ENCODE peak calls at places on chromosomes 4 and X, in eight cellular contexts. One of them, this sample, is unnamed. For H3K27me3, the result is how much of the 10 kb centered on the place peaks cover.

GRCh38 chrX:151935358-151935757 is 22.7 kb downstream of the MAGEA4 start:
- DNase-seq in tibial artery: no peak
- DNase-seq in effector memory CD4-positive, alpha-beta T cell: no peak
- DNase-seq in lung: no peak
- DNase-seq in brain microvascular endothelial cell: no peak
- DNase-seq in GM23248: no peak
- DNase-seq in suprapubic skin: no peak
- DNase-seq in left lung: no peak
- DNase-seq in this sample: no peak

GRCh38 chrX:154327026-154327820 is 31.6 kb downstream of the TKTL1 start:
- DNase-seq in tibial artery: no peak
- DNase-seq in effector memory CD4-positive, alpha-beta T cell: no peak
- DNase-seq in lung: no peak
- DNase-seq in brain microvascular endothelial cell: no peak
- DNase-seq in GM23248: peak
- DNase-seq in suprapubic skin: no peak
- DNase-seq in left lung: no peak
- DNase-seq in this sample: peak

GRCh38 chr4:112381996-112382692 is 85.0 kb downstream of the ALPK1 start:
- DNase-seq in tibial artery: no peak
- DNase-seq in effector memory CD4-positive, alpha-beta T cell: no peak
- DNase-seq in lung: no peak
- DNase-seq in brain microvascular endothelial cell: no peak
- DNase-seq in GM23248: no peak
- DNase-seq in suprapubic skin: no peak
- DNase-seq in left lung: no peak
- DNase-seq in this sample: no peak

GRCh38 chr4:67723949-67724348 is 23.0 kb upstream of the UBA6 start:
- DNase-seq in tibial artery: no peak
- DNase-seq in effector memory CD4-positive, alpha-beta T cell: no peak
- DNase-seq in lung: no peak
- DNase-seq in brain microvascular endothelial cell: no peak
- DNase-seq in GM23248: peak
- DNase-seq in suprapubic skin: no peak
- DNase-seq in left lung: no peak
- DNase-seq in this sample: no peak

GRCh38 chr4:150971901-150972300 is 43.2 kb downstream of the LRBA start:
- DNase-seq in tibial artery: no peak
- DNase-seq in effector memory CD4-positive, alpha-beta T cell: no peak
- DNase-seq in lung: no peak
- DNase-seq in brain microvascular endothelial cell: no peak
- DNase-seq in GM23248: no peak
- DNase-seq in suprapubic skin: no peak
- DNase-seq in left lung: no peak
- DNase-seq in this sample: no peak

GRCh38 chr4:127788517-127788916 is 6.4 kb downstream of the HSPA4L start:
- DNase-seq in tibial artery: no peak
- DNase-seq in effector memory CD4-positive, alpha-beta T cell: no peak
- DNase-seq in lung: no peak
- DNase-seq in brain microvascular endothelial cell: no peak
- DNase-seq in GM23248: peak
- DNase-seq in suprapubic skin: no peak
- DNase-seq in left lung: no peak
- DNase-seq in this sample: no peak

GRCh38 chr4:76090241-76090691 is 15.8 kb downstream of the ART3 start:
- DNase-seq in tibial artery: no peak
- DNase-seq in effector memory CD4-positive, alpha-beta T cell: no peak
- DNase-seq in lung: peak
- DNase-seq in brain microvascular endothelial cell: peak
- DNase-seq in GM23248: peak
- DNase-seq in suprapubic skin: no peak
- DNase-seq in left lung: peak
- DNase-seq in this sample: no peak

GRCh38 chrX:48754124-48754667 is 7.4 kb upstream of the GLOD5 start:
- DNase-seq in tibial artery: no peak
- DNase-seq in effector memory CD4-positive, alpha-beta T cell: no peak
- DNase-seq in lung: no peak
- DNase-seq in brain microvascular endothelial cell: no peak
- DNase-seq in GM23248: no peak
- DNase-seq in suprapubic skin: no peak
- DNase-seq in left lung: no peak
- DNase-seq in this sample: no peak

GRCh38 chr4:11774346-11774745 is 345.7 kb upstream of the HS3ST1 start:
- DNase-seq in tibial artery: no peak
- DNase-seq in effector memory CD4-positive, alpha-beta T cell: no peak
- DNase-seq in lung: no peak
- DNase-seq in brain microvascular endothelial cell: no peak
- DNase-seq in GM23248: no peak
- DNase-seq in suprapubic skin: no peak
- DNase-seq in left lung: no peak
- DNase-seq in this sample: no peak

GRCh38 chrX:640641-641040 is 10.1 kb downstream of the SHOX start:
- DNase-seq in tibial artery: no peak
- DNase-seq in effector memory CD4-positive, alpha-beta T cell: no peak
- DNase-seq in lung: no peak
- DNase-seq in brain microvascular endothelial cell: no peak
- DNase-seq in GM23248: no peak
- DNase-seq in suprapubic skin: no peak
- DNase-seq in left lung: no peak
- DNase-seq in this sample: no peak
- H3K27me3 ChIP-seq in tibial artery: under half
- H3K27me3 ChIP-seq in effector memory CD4-positive, alpha-beta T cell: under half
- H3K27me3 ChIP-seq in lung: under half
- H3K27me3 ChIP-seq in brain microvascular endothelial cell: under half
- H3K27me3 ChIP-seq in GM23248: under half
- H3K27me3 ChIP-seq in suprapubic skin: half or more
- H3K27me3 ChIP-seq in left lung: half or more
- H3K27me3 ChIP-seq in this sample: under half

GRCh38 chr4:786861-787300 is 39.0 kb downstream of the CPLX1 start:
- DNase-seq in tibial artery: no peak
- DNase-seq in effector memory CD4-positive, alpha-beta T cell: no peak
- DNase-seq in lung: no peak
- DNase-seq in brain microvascular endothelial cell: no peak
- DNase-seq in GM23248: no peak
- DNase-seq in suprapubic skin: no peak
- DNase-seq in left lung: no peak
- DNase-seq in this sample: no peak
- H3K27me3 ChIP-seq in tibial artery: under half
- H3K27me3 ChIP-seq in effector memory CD4-positive, alpha-beta T cell: under half
- H3K27me3 ChIP-seq in lung: under half
- H3K27me3 ChIP-seq in brain microvascular endothelial cell: under half
- H3K27me3 ChIP-seq in GM23248: under half
- H3K27me3 ChIP-seq in suprapubic skin: half or more
- H3K27me3 ChIP-seq in left lung: under half
- H3K27me3 ChIP-seq in this sample: under half

DNA sequence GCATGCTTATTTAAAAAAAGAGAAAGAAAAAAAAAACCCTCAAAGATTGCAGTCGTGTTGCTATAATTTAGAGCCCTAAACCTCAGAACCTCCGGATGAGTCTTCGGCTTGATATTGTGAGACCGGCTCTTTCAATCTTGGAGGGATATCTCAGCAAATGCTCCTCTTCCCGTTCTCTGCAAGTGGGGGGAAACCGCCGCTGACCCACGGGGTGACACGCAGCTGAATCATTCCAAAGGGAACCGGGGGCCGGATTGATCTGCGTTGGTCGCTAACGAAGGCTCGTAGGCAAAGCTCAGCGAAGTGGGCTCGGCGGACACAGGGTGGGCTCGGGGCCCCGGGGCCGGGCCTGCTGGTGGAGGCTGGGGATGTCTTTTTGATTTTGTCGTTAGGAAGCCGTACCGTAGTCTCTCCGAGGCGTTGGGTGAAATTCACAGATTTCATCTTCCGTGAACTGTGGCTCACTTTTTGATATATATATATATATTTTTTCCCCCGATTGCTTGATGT is 110.5 kb upstream of the PPP2R3B start:
- DNase-seq in tibial artery: no peak
- DNase-seq in effector memory CD4-positive, alpha-beta T cell: no peak
- DNase-seq in lung: no peak
- DNase-seq in brain microvascular endothelial cell: no peak
- DNase-seq in GM23248: no peak
- DNase-seq in suprapubic skin: no peak
- DNase-seq in left lung: no peak
- DNase-seq in this sample: no peak
- H3K27me3 ChIP-seq in tibial artery: under half
- H3K27me3 ChIP-seq in effector memory CD4-positive, alpha-beta T cell: under half
- H3K27me3 ChIP-seq in lung: under half
- H3K27me3 ChIP-seq in brain microvascular endothelial cell: under half
- H3K27me3 ChIP-seq in GM23248: under half
- H3K27me3 ChIP-seq in suprapubic skin: under half
- H3K27me3 ChIP-seq in left lung: under half
- H3K27me3 ChIP-seq in this sample: under half

GRCh38 chr4:54255881-54256280 is 26.8 kb downstream of the PDGFRA start:
- DNase-seq in tibial artery: no peak
- DNase-seq in effector memory CD4-positive, alpha-beta T cell: no peak
- DNase-seq in lung: no peak
- DNase-seq in brain microvascular endothelial cell: no peak
- DNase-seq in GM23248: peak
- DNase-seq in suprapubic skin: no peak
- DNase-seq in left lung: no peak
- DNase-seq in this sample: no peak
- H3K27me3 ChIP-seq in tibial artery: under half
- H3K27me3 ChIP-seq in effector memory CD4-positive, alpha-beta T cell: under half
- H3K27me3 ChIP-seq in lung: under half
- H3K27me3 ChIP-seq in brain microvascular endothelial cell: under half
- H3K27me3 ChIP-seq in GM23248: under half
- H3K27me3 ChIP-seq in suprapubic skin: under half
- H3K27me3 ChIP-seq in left lung: under half
- H3K27me3 ChIP-seq in this sample: under half

GRCh38 chr4:60088803-60089202 is 1111.3 kb upstream of the ADGRL3 start:
- DNase-seq in tibial artery: no peak
- DNase-seq in effector memory CD4-positive, alpha-beta T cell: no peak
- DNase-seq in lung: no peak
- DNase-seq in brain microvascular endothelial cell: no peak
- DNase-seq in GM23248: no peak
- DNase-seq in suprapubic skin: no peak
- DNase-seq in left lung: no peak
- DNase-seq in this sample: no peak

GRCh38 chr4:60089546-60090273 is 1110.4 kb upstream of the ADGRL3 start:
- DNase-seq in tibial artery: no peak
- DNase-seq in effector memory CD4-positive, alpha-beta T cell: no peak
- DNase-seq in lung: no peak
- DNase-seq in brain microvascular endothelial cell: no peak
- DNase-seq in GM23248: no peak
- DNase-seq in suprapubic skin: no peak
- DNase-seq in left lung: no peak
- DNase-seq in this sample: no peak
- H3K27me3 ChIP-seq in tibial artery: under half
- H3K27me3 ChIP-seq in effector memory CD4-positive, alpha-beta T cell: under half
- H3K27me3 ChIP-seq in lung: under half
- H3K27me3 ChIP-seq in brain microvascular endothelial cell: under half
- H3K27me3 ChIP-seq in GM23248: under half
- H3K27me3 ChIP-seq in suprapubic skin: under half
- H3K27me3 ChIP-seq in left lung: under half
- H3K27me3 ChIP-seq in this sample: under half

GRCh38 chrX:119996600-119997524 is 53.3 kb upstream of the NKAP start:
- DNase-seq in tibial artery: no peak
- DNase-seq in effector memory CD4-positive, alpha-beta T cell: no peak
- DNase-seq in lung: no peak
- DNase-seq in brain microvascular endothelial cell: no peak
- DNase-seq in GM23248: no peak
- DNase-seq in suprapubic skin: no peak
- DNase-seq in left lung: no peak
- DNase-seq in this sample: no peak
- H3K27me3 ChIP-seq in tibial artery: under half
- H3K27me3 ChIP-seq in effector memory CD4-positive, alpha-beta T cell: under half
- H3K27me3 ChIP-seq in lung: under half
- H3K27me3 ChIP-seq in brain microvascular endothelial cell: under half
- H3K27me3 ChIP-seq in GM23248: half or more
- H3K27me3 ChIP-seq in suprapubic skin: half or more
- H3K27me3 ChIP-seq in left lung: half or more
- H3K27me3 ChIP-seq in this sample: under half

DNA sequence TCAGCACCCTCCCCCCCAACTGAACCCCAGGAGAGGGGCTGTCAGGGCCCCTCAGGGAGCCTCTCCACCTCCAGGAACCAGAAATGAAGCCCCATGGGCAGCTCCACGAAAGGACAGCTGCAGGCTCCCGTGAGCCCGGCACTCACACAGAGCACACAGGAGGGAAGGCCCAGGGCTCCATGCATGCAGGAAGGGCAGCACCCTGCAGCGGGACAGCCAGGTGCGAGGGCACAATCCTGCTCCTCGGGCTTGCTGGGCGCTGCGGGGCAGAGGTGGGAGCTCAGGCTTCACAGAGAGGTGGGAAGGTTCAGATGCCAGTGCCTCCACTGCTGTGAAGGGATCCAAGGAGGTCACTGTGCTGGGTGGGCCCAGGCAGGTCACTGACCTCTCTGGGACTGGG is 90.0 kb downstream of the HMX1 start:
- DNase-seq in tibial artery: no peak
- DNase-seq in effector memory CD4-positive, alpha-beta T cell: no peak
- DNase-seq in lung: no peak
- DNase-seq in brain microvascular endothelial cell: no peak
- DNase-seq in GM23248: no peak
- DNase-seq in suprapubic skin: no peak
- DNase-seq in left lung: no peak
- DNase-seq in this sample: no peak
- H3K27me3 ChIP-seq in tibial artery: under half
- H3K27me3 ChIP-seq in effector memory CD4-positive, alpha-beta T cell: under half
- H3K27me3 ChIP-seq in lung: under half
- H3K27me3 ChIP-seq in brain microvascular endothelial cell: under half
- H3K27me3 ChIP-seq in GM23248: under half
- H3K27me3 ChIP-seq in suprapubic skin: half or more
- H3K27me3 ChIP-seq in left lung: under half
- H3K27me3 ChIP-seq in this sample: under half